ENCODE peak calls at places on chromosomes 1 and 21, in four cellular contexts. P is H1, E is GM12878, Y is HepG2. D is an unnamed sample.

GRCh38 chr1:59218521-59219236 is 78.2 kb upstream of the FGGY start:
- DNase-seq in E (no peak), P (no peak), Y (peak), D (no peak)

GRCh38 chr1:225470210-225470609 is 42.4 kb upstream of the LBR start:
- DNase-seq in E (no peak), P (no peak), Y (no peak), D (no peak)

GRCh38 chr1:247373721-247374141 is 42.1 kb upstream of the ZNF496 start:
- DNase-seq in Y (peak), E (no peak), P (peak), D (no peak)

GRCh38 chr1:15117671-15118325 is 35.7 kb upstream of the TMEM51 start:
- DNase-seq in E (no peak), P (no peak), Y (no peak), D (no peak)

GRCh38 chr1:3699596-3699995 is 47.3 kb downstream of the TP73 start:
- DNase-seq in Y (no peak), E (no peak), P (no peak), D (no peak)

GRCh38 chr1:222928212-222928611 is 113.4 kb downstream of the DISP1 start:
- DNase-seq in E (no peak), Y (peak), P (peak), D (peak)

GRCh38 chr1:162370721-162371120 is 5.9 kb downstream of the SPATA46 start:
- DNase-seq in Y (no peak), E (no peak), P (no peak), D (no peak)

GRCh38 chr21:18608226-18608625 is 204.6 kb upstream of the TMPRSS15 start:
- DNase-seq in Y (no peak), E (no peak), P (no peak), D (no peak)

GRCh38 chr1:119815361-119815760 is 4.1 kb upstream of the REG4 start:
- DNase-seq in E (no peak), P (no peak), Y (no peak), D (no peak)

GRCh38 chr1:201490708-201491131 is 16.2 kb downstream of the CSRP1 start:
- DNase-seq in P (no peak), Y (no peak), E (no peak), D (no peak)

GRCh38 chr1:208270679-208271111 is 26.5 kb upstream of the PLXNA2 start:
- DNase-seq in P (no peak), E (no peak), Y (no peak), D (peak)

GRCh38 chr1:35390600-35391494 is 122.3 kb downstream of the ZMYM4 start:
- DNase-seq in Y (no peak), P (peak), E (no peak), D (no peak)

GRCh38 chr1:110003747-110004428 is 19.3 kb downstream of the AHCYL1 start:
- DNase-seq in P (peak), E (peak), Y (peak), D (peak)

GRCh38 chr1:210598135-210598652 is 269.5 kb downstream of the HHAT start:
- DNase-seq in Y (peak), P (no peak), E (no peak), D (no peak)

GRCh38 chr1:152479792-152480595 is 30.6 kb upstream of the LCE5A start:
- DNase-seq in Y (peak), P (peak), E (no peak), D (peak)

GRCh38 chr1:221868894-221869293 is 127.0 kb upstream of the DUSP10 start:
- DNase-seq in Y (no peak), P (no peak), E (no peak), D (no peak)

GRCh38 chr1:39717809-39718208 is 20.9 kb upstream of the PPIE start:
- DNase-seq in E (no peak), Y (no peak), P (no peak), D (no peak)

GRCh38 chr1:91949356-91949699 is at the start of gene BRDT:
- DNase-seq in E (no peak), Y (no peak), P (no peak), D (no peak)

GRCh38 chr21:15508554-15508953 is 221.2 kb upstream of the USP25 start:
- DNase-seq in E (no peak), P (no peak), Y (no peak), D (no peak)

GRCh38 chr1:207810173-207810572 is 58.3 kb downstream of the CD46 start:
- DNase-seq in Y (no peak), E (no peak), P (peak), D (no peak)

GRCh38 chr1:76247261-76247852 is 172.8 kb downstream of the ST6GALNAC3 start:
- DNase-seq in E (no peak), Y (no peak), P (no peak), D (peak)

GRCh38 chr1:236168716-236169429 is 26.5 kb downstream of the GPR137B start:
- DNase-seq in Y (peak), P (peak), E (no peak), D (no peak)

GRCh38 chr1:7505094-7505838 is 265.8 kb upstream of the VAMP3 start:
- DNase-seq in E (no peak), Y (no peak), P (no peak), D (no peak)

GRCh38 chr1:236746785-236747184 is 48.3 kb upstream of the MTR start:
- DNase-seq in E (no peak), P (no peak), Y (no peak), D (no peak)

GRCh38 chr1:240998441-240999015 is 358.5 kb downstream of the RGS7 start:
- DNase-seq in E (no peak), Y (peak), P (no peak), D (no peak)

GRCh38 chr1:220526294-220526693 is 1.6 kb upstream of the MARK1 start:
- DNase-seq in E (no peak), P (no peak), Y (peak), D (no peak)

GRCh38 chr1:165842363-165843129 is 15.1 kb downstream of the UCK2 start:
- DNase-seq in E (no peak), P (no peak), Y (no peak), D (no peak)

GRCh38 chr1:111955755-111956154 is 33.7 kb downstream of the KCND3 start:
- DNase-seq in P (no peak), Y (no peak), E (no peak), D (no peak)

GRCh38 chr1:91502882-91503184 is 2.2 kb downstream of the CDC7 start:
- DNase-seq in P (no peak), E (no peak), Y (peak), D (no peak)

GRCh38 chr1:155061381-155062150 is 2.0 kb upstream of the EFNA4 start:
- DNase-seq in E (peak), P (peak), Y (peak), D (peak)

GRCh38 chr1:29711582-29712274 is 475.4 kb downstream of the PTPRU start:
- DNase-seq in P (no peak), E (peak), Y (no peak), D (no peak)

GRCh38 chr1:53281180-53281579 is 42.9 kb upstream of the MAGOH start:
- DNase-seq in P (no peak), E (no peak), Y (no peak), D (no peak)

GRCh38 chr1:39158330-39159086 is 46.0 kb upstream of the MACF1 start:
- DNase-seq in P (no peak), E (peak), Y (peak), D (no peak)

GRCh38 chr1:169931795-169932195 is 38.1 kb upstream of the SCYL3 start:
- DNase-seq in E (no peak), Y (no peak), P (no peak), D (no peak)

GRCh38 chr1:239792157-239792556 is 299.5 kb upstream of the FMN2 start:
- DNase-seq in Y (no peak), P (no peak), E (no peak), D (no peak)

GRCh38 chr1:34162852-34163766 is 1.9 kb downstream of the CSMD2 start:
- DNase-seq in E (no peak), P (peak), Y (peak), D (peak)

GRCh38 chr1:59617418-59617817 is 197.3 kb upstream of the HOOK1 start:
- DNase-seq in E (no peak), P (no peak), Y (no peak), D (no peak)

GRCh38 chr1:236854602-236854978 is 59.5 kb downstream of the MTR start:
- DNase-seq in Y (no peak), E (no peak), P (no peak), D (peak)

GRCh38 chr1:166839600-166840308 is 479 bp downstream of the POGK start:
- DNase-seq in Y (peak), E (no peak), P (peak), D (peak)

GRCh38 chr1:24551910-24552571 is 3.8 kb upstream of the NCMAP start:
- DNase-seq in P (no peak), Y (peak), E (no peak), D (no peak)
- TF ChIP-seq SUZ12 in P (no peak), Y (no peak), E (no peak), D (no peak)

DNA sequence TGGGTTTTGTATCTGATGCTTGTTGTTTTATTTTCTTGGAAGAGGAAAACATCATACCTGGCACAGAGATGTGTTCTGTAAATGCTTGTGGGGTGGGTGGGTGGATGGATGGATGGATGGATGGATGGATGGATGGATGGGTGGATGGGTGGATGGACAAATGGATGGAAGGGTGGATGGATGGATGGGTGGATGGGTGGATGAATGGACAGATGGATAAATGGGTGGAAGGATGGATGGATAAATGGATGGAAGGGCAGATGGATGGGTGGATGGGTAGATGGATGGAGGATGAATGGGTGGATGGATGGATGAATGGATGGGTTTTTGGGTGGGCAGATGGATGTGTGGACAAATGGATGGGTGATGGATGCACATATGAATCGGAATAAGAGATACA is 111.5 kb downstream of the PDE9A start:
- DNase-seq in P (no peak), Y (no peak), E (no peak), D (no peak)
- TF ChIP-seq ZNF274 in P (no peak), Y (no peak), E (no peak), D (no peak)

DNA sequence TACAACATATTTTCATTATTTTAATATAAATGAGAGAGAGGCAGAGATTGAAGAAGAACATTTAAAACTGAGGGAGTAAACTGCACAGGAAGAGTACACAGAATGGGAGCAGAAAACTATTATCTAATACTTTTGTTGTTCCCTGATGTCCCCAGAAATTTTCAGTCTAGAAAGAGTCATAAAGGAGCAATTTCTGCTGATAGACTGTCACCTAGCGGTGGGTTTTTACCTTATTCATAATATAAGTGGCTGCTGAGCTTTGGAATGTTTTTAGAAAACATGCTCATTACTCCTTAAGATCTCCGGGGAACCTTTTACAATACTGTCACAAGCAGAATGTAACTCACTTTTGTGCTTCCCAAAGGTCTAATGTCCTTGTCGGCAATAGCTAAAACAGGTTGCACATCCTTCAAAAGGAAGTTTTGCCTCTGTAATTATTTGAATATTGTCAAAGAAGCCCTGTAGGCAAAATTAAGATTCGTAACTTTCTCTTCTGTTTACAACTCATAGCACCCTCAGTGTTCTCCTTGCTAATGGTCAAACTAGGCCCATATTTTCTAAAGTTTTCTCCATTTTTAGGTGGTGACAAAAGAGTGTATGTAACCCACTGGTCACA is 4.9 kb upstream of the NPL start:
- DNase-seq in Y (peak), P (no peak), E (no peak), D (peak)
- TF ChIP-seq SUZ12 in Y (no peak), P (no peak), E (no peak), D (no peak)

GRCh38 chr1:8603220-8603616 is 214.2 kb downstream of the RERE start:
- DNase-seq in E (no peak), Y (no peak), P (no peak), D (no peak)
- TF ChIP-seq ZNF274 in E (no peak), Y (no peak), P (no peak), D (no peak)

GRCh38 chr1:95116666-95117206 is 419 bp upstream of the TLCD4 start:
- DNase-seq in Y (peak), E (no peak), P (peak), D (peak)
- TF ChIP-seq SUZ12 in Y (no peak), E (no peak), P (no peak), D (no peak)

DNA sequence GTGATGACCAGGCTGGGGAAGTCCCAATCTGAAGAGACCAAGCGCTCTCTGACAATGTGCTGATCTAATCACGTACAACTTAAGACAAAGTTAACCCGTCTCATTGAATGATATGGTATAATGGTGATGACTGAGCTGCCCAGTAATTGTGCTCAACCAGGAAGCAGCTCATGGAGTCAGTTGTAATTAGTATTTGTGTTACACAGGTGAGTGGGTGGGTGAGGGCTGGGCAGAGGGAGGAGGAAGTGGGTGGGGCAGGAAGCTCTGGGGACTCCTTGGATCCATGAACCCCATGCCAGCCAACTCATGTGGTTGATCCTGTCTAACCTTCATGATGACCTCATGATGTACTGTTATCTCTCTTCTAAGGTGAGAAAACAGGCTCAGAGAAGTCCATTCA is 8.7 kb upstream of the ECE1 start:
- DNase-seq in Y (no peak), P (no peak), E (no peak), D (no peak)
- TF ChIP-seq ZNF274 in Y (no peak), P (no peak), E (no peak), D (no peak)

GRCh38 chr1:47696404-47696910 is 258.6 kb downstream of the FOXD2 start:
- DNase-seq in P (no peak), Y (no peak), E (no peak), D (no peak)
- TF ChIP-seq SUZ12 in P (no peak), Y (no peak), E (no peak), D (no peak)

GRCh38 chr21:42593007-42593814 is 60.2 kb upstream of the PDE9A start:
- DNase-seq in E (no peak), Y (peak), P (peak), D (peak)

GRCh38 chr21:42593815-42594157 is 59.6 kb upstream of the PDE9A start:
- DNase-seq in Y (no peak), E (no peak), P (no peak), D (no peak)

GRCh38 chr21:42590431-42591131 is 62.8 kb upstream of the PDE9A start:
- DNase-seq in Y (no peak), P (no peak), E (no peak), D (no peak)

GRCh38 chr21:42591170-42591869 is 62.1 kb upstream of the PDE9A start:
- DNase-seq in Y (no peak), E (no peak), P (no peak), D (no peak)

DNA sequence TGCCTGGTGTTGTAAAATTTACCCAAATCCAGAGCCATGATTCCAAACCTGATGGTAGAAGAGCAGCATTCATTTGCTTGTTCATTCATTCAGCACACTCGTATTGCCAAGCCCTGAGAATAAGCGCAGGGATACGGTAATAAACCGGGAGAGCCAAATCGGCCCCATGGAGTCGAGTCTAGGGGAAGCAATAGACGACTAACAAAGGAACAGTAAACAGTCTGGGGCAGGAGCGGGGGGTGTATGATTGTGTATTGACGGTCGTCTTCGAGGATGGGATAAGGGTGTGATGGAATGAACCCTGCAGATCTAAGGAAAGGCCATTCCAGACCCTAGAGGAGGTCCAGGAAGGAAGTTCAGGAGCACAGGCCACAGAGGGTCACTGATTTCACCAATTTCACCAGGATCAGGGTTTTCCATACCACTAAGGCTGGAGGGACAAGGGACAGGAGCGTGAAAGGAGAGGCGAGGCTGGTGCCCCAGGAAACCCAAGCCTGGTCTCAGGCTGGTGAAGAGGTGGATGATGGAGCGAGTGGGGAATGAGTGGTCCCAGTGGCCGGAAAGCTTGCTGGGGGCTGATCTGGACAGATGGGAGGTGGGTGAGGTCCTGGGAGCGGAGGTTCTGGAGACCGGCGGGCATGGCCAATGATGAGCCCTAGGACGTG is 61.1 kb upstream of the PDE9A start:
- DNase-seq in Y (no peak), P (no peak), E (no peak), D (no peak)
- TF ChIP-seq ZNF274 in Y (no peak), P (no peak), E (no peak), D (no peak)

GRCh38 chr1:243520831-243521230 is 265.0 kb downstream of the SDCCAG8 start:
- DNase-seq in Y (peak), P (no peak), E (no peak), D (no peak)
- TF ChIP-seq SUZ12 in Y (no peak), P (no peak), E (no peak), D (no peak)

D was measured in NT2/D1.